ENCODE peak calls at places on chromosomes 7 and 10, in four cellular contexts. One of them, this sample, is unnamed.

GRCh38 chr10:44008917-44009620 is 360.4 kb upstream of the ZNF32 start:
- DNase-seq in AG04450: no peak
- DNase-seq in hepatocyte: no peak
- DNase-seq in mammary epithelial cell: no peak
- DNase-seq in this sample: no peak

GRCh38 chr7:25951414-25952276 is 200.4 kb upstream of the NFE2L3 start:
- DNase-seq in AG04450: no peak
- DNase-seq in hepatocyte: peak
- DNase-seq in mammary epithelial cell: no peak
- DNase-seq in this sample: no peak

GRCh38 chr10:131702521-131703356 is 198.1 kb upstream of the PPP2R2D start:
- DNase-seq in AG04450: no peak
- DNase-seq in hepatocyte: no peak
- DNase-seq in mammary epithelial cell: no peak
- DNase-seq in this sample: no peak

GRCh38 chr7:4655311-4655710 is 26.8 kb upstream of the FOXK1 start:
- DNase-seq in AG04450: no peak
- DNase-seq in hepatocyte: no peak
- DNase-seq in mammary epithelial cell: peak
- DNase-seq in this sample: no peak

GRCh38 chr10:31515116-31515515 is 196.1 kb downstream of the ZEB1 start:
- DNase-seq in AG04450: no peak
- DNase-seq in hepatocyte: no peak
- DNase-seq in mammary epithelial cell: no peak
- DNase-seq in this sample: no peak

GRCh38 chr7:137298464-137298794 is 45.1 kb downstream of the PTN start:
- DNase-seq in AG04450: no peak
- DNase-seq in hepatocyte: no peak
- DNase-seq in mammary epithelial cell: no peak
- DNase-seq in this sample: no peak

GRCh38 chr7:48389977-48390376 is 218.7 kb downstream of the ABCA13 start:
- DNase-seq in AG04450: peak
- DNase-seq in hepatocyte: peak
- DNase-seq in mammary epithelial cell: peak
- DNase-seq in this sample: peak

GRCh38 chr7:131010714-131011436 is 276.9 kb upstream of the KLF14 start:
- DNase-seq in AG04450: no peak
- DNase-seq in hepatocyte: no peak
- DNase-seq in mammary epithelial cell: no peak
- DNase-seq in this sample: no peak

GRCh38 chr10:131898061-131898460 is 2.7 kb upstream of the PPP2R2D start:
- DNase-seq in AG04450: no peak
- DNase-seq in hepatocyte: no peak
- DNase-seq in mammary epithelial cell: no peak
- DNase-seq in this sample: no peak

GRCh38 chr7:37448057-37448636 is 517 bp downstream of the ELMO1 start:
- DNase-seq in AG04450: no peak
- DNase-seq in hepatocyte: no peak
- DNase-seq in mammary epithelial cell: no peak
- DNase-seq in this sample: no peak

GRCh38 chr10:48493083-48493871 is 111.6 kb downstream of the ARHGAP22 start:
- DNase-seq in AG04450: no peak
- DNase-seq in hepatocyte: no peak
- DNase-seq in mammary epithelial cell: peak
- DNase-seq in this sample: no peak

GRCh38 chr7:150973571-150974451 is 4.3 kb downstream of the KCNH2 start:
- DNase-seq in AG04450: no peak
- DNase-seq in hepatocyte: no peak
- DNase-seq in mammary epithelial cell: no peak
- DNase-seq in this sample: no peak

GRCh38 chr10:13536674-13537366 is 8.0 kb upstream of the BEND7 start:
- DNase-seq in AG04450: no peak
- DNase-seq in hepatocyte: peak
- DNase-seq in mammary epithelial cell: peak
- DNase-seq in this sample: no peak

GRCh38 chr10:58846856-58847255 is 329.6 kb upstream of the PHYHIPL start:
- DNase-seq in AG04450: no peak
- DNase-seq in hepatocyte: no peak
- DNase-seq in mammary epithelial cell: no peak
- DNase-seq in this sample: no peak

GRCh38 chr10:58385784-58386112 is 538 bp downstream of the TFAM start:
- DNase-seq in AG04450: no peak
- DNase-seq in hepatocyte: peak
- DNase-seq in mammary epithelial cell: peak
- DNase-seq in this sample: no peak

GRCh38 chr10:78371118-78371517 is 337.5 kb downstream of the RPS24 start:
- DNase-seq in AG04450: no peak
- DNase-seq in hepatocyte: no peak
- DNase-seq in mammary epithelial cell: no peak
- DNase-seq in this sample: no peak

GRCh38 chr10:57696641-57697040 is 571.1 kb downstream of the IPMK start:
- DNase-seq in AG04450: no peak
- DNase-seq in hepatocyte: peak
- DNase-seq in mammary epithelial cell: peak
- DNase-seq in this sample: peak

GRCh38 chr10:95394161-95394880 is 103.5 kb upstream of the PDLIM1 start:
- DNase-seq in AG04450: no peak
- DNase-seq in hepatocyte: no peak
- DNase-seq in mammary epithelial cell: peak
- DNase-seq in this sample: no peak

GRCh38 chr7:84823530-84823929 is 363.3 kb downstream of the SEMA3D start:
- DNase-seq in AG04450: no peak
- DNase-seq in hepatocyte: no peak
- DNase-seq in mammary epithelial cell: no peak
- DNase-seq in this sample: no peak

GRCh38 chr10:117217196-117217761 is 20.0 kb downstream of the KCNK18 start:
- DNase-seq in AG04450: no peak
- DNase-seq in hepatocyte: peak
- DNase-seq in mammary epithelial cell: no peak
- DNase-seq in this sample: no peak

GRCh38 chr10:127715782-127716378 is 21.1 kb upstream of the FOXI2 start:
- DNase-seq in AG04450: no peak
- DNase-seq in hepatocyte: no peak
- DNase-seq in mammary epithelial cell: no peak
- DNase-seq in this sample: no peak

DNA sequence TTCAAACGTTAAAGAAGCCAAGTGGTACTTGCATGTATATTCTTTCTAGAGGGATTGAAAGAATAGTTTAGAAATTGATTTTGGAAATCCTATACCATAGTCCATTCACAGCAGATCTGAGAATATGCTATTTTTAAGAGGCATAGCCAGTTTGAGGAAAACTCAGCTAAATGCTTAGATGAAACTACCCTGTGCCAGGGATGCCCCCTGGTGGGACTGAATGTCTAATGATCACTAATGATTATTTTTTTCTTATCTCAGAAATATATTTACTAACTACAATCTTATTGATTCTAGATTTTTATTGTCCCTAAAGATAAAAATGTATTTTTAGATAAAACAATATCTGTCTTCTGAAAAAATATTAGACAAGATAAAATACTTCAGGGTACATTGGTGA is 844.9 kb upstream of the PHF14 start:
- DNase-seq in AG04450: no peak
- DNase-seq in hepatocyte: peak
- DNase-seq in mammary epithelial cell: no peak
- DNase-seq in this sample: no peak
- TF ChIP-seq CTCF in AG04450: no peak
- TF ChIP-seq CTCF in hepatocyte: peak
- TF ChIP-seq CTCF in mammary epithelial cell: no peak
- TF ChIP-seq CTCF in this sample: no peak

DNA sequence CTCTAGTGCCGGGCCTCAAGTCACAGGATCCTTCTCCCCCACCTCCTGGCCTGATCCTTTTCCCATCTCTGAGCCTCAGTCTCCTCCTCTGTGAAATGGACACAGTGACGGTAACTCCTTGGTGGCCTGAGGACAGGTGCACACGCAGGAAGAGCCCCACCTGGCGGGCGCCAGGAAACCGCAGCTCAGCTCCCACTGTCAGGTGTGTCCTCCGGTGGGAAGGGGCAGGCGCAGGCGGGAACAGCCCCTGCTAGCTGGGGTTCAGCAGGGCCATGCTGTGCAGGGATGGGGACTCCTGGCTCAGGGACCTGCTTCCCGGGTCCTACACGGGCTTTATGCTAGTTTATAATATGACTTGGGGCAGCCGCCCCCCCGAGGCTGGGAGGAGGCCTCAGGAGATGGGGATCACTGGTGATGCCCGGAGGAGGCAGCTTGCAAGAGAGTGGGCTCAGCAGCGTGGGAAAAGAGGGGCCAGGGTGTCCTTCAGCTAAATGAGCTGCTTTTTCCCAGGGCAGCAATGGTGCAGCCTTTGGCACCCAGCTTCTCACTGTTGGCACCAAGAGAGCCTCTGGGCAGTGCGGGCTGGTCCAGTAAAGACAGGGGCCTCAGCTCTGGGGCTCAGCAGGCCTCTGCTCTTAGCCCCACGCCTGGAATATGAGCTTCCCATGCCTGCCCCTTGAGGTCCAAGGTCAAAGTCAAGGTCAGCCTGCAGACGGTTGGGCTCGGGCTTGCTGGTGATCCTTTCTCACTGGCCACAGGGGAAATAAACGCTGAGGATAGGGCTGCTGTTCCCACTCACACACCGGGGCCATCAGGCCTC is 68.0 kb upstream of the FAM20C start:
- DNase-seq in AG04450: no peak
- DNase-seq in hepatocyte: peak
- DNase-seq in mammary epithelial cell: no peak
- DNase-seq in this sample: no peak
- TF ChIP-seq CTCF in AG04450: no peak
- TF ChIP-seq CTCF in hepatocyte: no peak
- TF ChIP-seq CTCF in mammary epithelial cell: peak
- TF ChIP-seq CTCF in this sample: no peak

DNA sequence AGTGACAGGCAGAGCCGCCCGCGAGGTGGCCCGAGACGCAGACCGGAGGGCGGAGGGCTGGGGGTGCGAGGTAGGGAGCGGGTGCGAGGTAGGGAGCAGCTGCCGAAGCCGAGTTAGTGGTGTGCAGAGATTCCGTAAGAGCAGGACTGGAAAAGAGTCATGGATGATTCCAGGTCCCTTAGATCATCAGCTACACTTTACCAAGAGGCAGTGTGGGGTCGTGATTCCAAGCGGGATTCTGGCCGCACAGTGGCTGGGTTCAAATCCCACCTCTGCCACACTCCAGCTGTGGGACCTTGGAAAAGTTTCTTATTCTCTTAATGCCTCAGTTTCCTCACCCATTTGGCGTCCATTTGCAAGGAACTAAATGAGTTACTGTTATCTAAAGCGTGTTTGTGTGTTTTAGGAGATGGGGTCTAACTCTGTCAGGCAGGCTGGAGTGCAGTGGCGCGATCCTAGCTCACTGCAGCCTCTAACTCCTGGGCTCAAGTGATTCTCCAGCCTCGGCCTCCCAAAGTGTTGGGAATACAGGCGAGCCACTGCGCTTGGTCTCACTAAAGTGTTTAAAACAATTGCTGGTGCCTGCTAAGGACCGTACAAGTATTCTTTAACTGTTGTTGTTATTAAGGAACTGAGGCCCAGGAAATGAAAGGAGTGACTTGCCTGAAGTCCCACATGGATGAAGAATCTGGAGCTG is 1.1 kb downstream of the NDUFB2 start:
- DNase-seq in AG04450: no peak
- DNase-seq in hepatocyte: no peak
- DNase-seq in mammary epithelial cell: no peak
- DNase-seq in this sample: peak
- TF ChIP-seq CTCF in AG04450: no peak
- TF ChIP-seq CTCF in hepatocyte: no peak
- TF ChIP-seq CTCF in mammary epithelial cell: no peak
- TF ChIP-seq CTCF in this sample: no peak

GRCh38 chr7:20197837-20198236 is 19.3 kb downstream of the MACC1 start:
- DNase-seq in AG04450: no peak
- DNase-seq in hepatocyte: no peak
- DNase-seq in mammary epithelial cell: no peak
- DNase-seq in this sample: no peak
- TF ChIP-seq CTCF in AG04450: peak
- TF ChIP-seq CTCF in hepatocyte: peak
- TF ChIP-seq CTCF in mammary epithelial cell: peak
- TF ChIP-seq CTCF in this sample: no peak

GRCh38 chr10:3119796-3120459 is 52.6 kb downstream of the PFKP start:
- DNase-seq in AG04450: no peak
- DNase-seq in hepatocyte: no peak
- DNase-seq in mammary epithelial cell: no peak
- DNase-seq in this sample: no peak
- TF ChIP-seq CTCF in AG04450: peak
- TF ChIP-seq CTCF in hepatocyte: peak
- TF ChIP-seq CTCF in mammary epithelial cell: peak
- TF ChIP-seq CTCF in this sample: peak